ENCODE peak calls at places on chromosomes 4 and X, in six cellular contexts. G is endodermal cell, Z is tibial nerve, K is Panc1, Y is cardiac muscle cell, F is ovary. Q is an unnamed sample. For H3K4me1, the result is how much of the 10 kb centered on the place peaks cover.

GRCh38 chr4:56434599-56435000 is 815 bp downstream of the PPAT start:
- DNase-seq in G (no peak), Y (peak), F (no peak), Z (no peak), K (no peak), Q (peak)

GRCh38 chr4:78057600-78058560 is 757 bp downstream of the FRAS1 start:
- DNase-seq in F (peak), Z (peak), K (no peak), Y (peak), G (peak), Q (peak)

GRCh38 chr4:78568640-78569261 is 17.2 kb downstream of the ANXA3 start:
- DNase-seq in Y (no peak), K (no peak), G (no peak), F (no peak), Z (no peak), Q (no peak)

GRCh38 chrX:24282381-24283121 is 31.3 kb downstream of the SUPT20HL2 start:
- DNase-seq in G (peak), Y (peak), K (no peak), Z (no peak), F (no peak), Q (no peak)

GRCh38 chr4:127400736-127401346 is 231.9 kb upstream of the INTU start:
- DNase-seq in F (peak), Y (peak), G (peak), K (peak), Z (peak), Q (peak)

GRCh38 chrX:129577473-129577872 is 37.4 kb downstream of the OCRL start:
- DNase-seq in F (no peak), K (no peak), Y (no peak), G (no peak), Z (no peak), Q (peak)

GRCh38 chr4:53614616-53615015 is 23.3 kb upstream of the LNX1 start:
- DNase-seq in Y (no peak), F (no peak), K (no peak), G (peak), Z (no peak), Q (no peak)

GRCh38 chrX:10103023-10103422 is 53.8 kb upstream of the CLCN4 start:
- DNase-seq in Z (no peak), Y (no peak), F (no peak), K (no peak), G (no peak), Q (no peak)

GRCh38 chr4:145623831-145624230 is 4.6 kb downstream of the MMAA start:
- DNase-seq in Z (no peak), K (no peak), Y (no peak), F (no peak), G (no peak), Q (no peak)

GRCh38 chr4:5050520-5050955 is 742 bp upstream of the STK32B start:
- DNase-seq in G (peak), Y (peak), F (peak), Z (peak), K (no peak), Q (no peak)

GRCh38 chr4:64272432-64272831 is 136.8 kb downstream of the TECRL start:
- DNase-seq in Z (no peak), F (no peak), Y (no peak), K (no peak), G (no peak), Q (no peak)

GRCh38 chr4:38366451-38366850 is 297.5 kb upstream of the KLF3 start:
- DNase-seq in Z (no peak), Y (peak), K (no peak), F (no peak), G (no peak), Q (no peak)

GRCh38 chr4:15897577-15897976 is 41.0 kb downstream of the FGFBP1 start:
- DNase-seq in F (no peak), Z (no peak), G (peak), Y (no peak), K (no peak), Q (no peak)

GRCh38 chr4:112532267-112532666 is 16.3 kb upstream of the NEUROG2 start:
- DNase-seq in Z (no peak), F (no peak), Y (no peak), K (no peak), G (no peak), Q (no peak)

GRCh38 chr4:72377491-72378194 is 191.4 kb downstream of the ADAMTS3 start:
- DNase-seq in Y (no peak), G (no peak), F (no peak), K (no peak), Z (no peak), Q (no peak)

GRCh38 chr4:153428816-153429592 is 37.2 kb upstream of the TMEM131L start:
- DNase-seq in Y (no peak), K (no peak), G (no peak), F (no peak), Z (no peak), Q (no peak)

GRCh38 chr4:99652596-99653436 is 4.8 kb downstream of the C4orf54 start:
- DNase-seq in Y (no peak), F (no peak), K (no peak), Z (no peak), G (no peak), Q (no peak)

GRCh38 chrX:108834036-108834435 is 97.7 kb upstream of the IRS4 start:
- DNase-seq in Z (no peak), K (no peak), F (no peak), G (no peak), Y (no peak), Q (no peak)

GRCh38 chr4:5969777-5970176 is 48.5 kb downstream of the C4orf50 start:
- DNase-seq in K (no peak), F (no peak), Z (no peak), G (peak), Y (no peak), Q (no peak)

GRCh38 chr4:6071959-6072720 is 53.9 kb upstream of the C4orf50 start:
- DNase-seq in G (no peak), K (no peak), Y (no peak), Z (no peak), F (no peak), Q (no peak)

GRCh38 chr4:12924253-12924652 is 559.9 kb downstream of the RAB28 start:
- DNase-seq in F (no peak), Y (no peak), G (no peak), K (no peak), Z (no peak), Q (no peak)

GRCh38 chr4:103076777-103077347 is 301 bp upstream of the SLC9B2 start:
- DNase-seq in Y (no peak), K (no peak), F (no peak), Z (no peak), G (no peak), Q (no peak)

GRCh38 chrX:16770970-16771482 is 15.2 kb upstream of the TXLNG start:
- DNase-seq in K (no peak), Z (no peak), G (no peak), F (no peak), Y (no peak), Q (no peak)

GRCh38 chrX:65652098-65652497 is 15.4 kb upstream of the MSN start:
- DNase-seq in Y (no peak), G (no peak), F (no peak), Z (no peak), K (no peak), Q (no peak)

GRCh38 chrX:78514852-78515251 is 144.3 kb downstream of the RTL3 start:
- DNase-seq in Z (no peak), K (no peak), F (no peak), G (peak), Y (peak), Q (peak)

GRCh38 chr4:55980725-55981124 is 32.0 kb downstream of the CEP135 start:
- DNase-seq in Z (no peak), K (no peak), Y (no peak), G (no peak), F (no peak), Q (no peak)

GRCh38 chrX:74133156-74133796 is 170.7 kb upstream of the ZCCHC13 start:
- DNase-seq in Y (peak), F (no peak), K (peak), Z (no peak), G (peak), Q (no peak)

GRCh38 chr4:13454786-13455185 is 29.4 kb downstream of the RAB28 start:
- DNase-seq in F (no peak), G (no peak), K (no peak), Y (no peak), Z (no peak), Q (no peak)

GRCh38 chrX:7614616-7615015 is 228.4 kb upstream of the VCX start:
- DNase-seq in Y (peak), K (no peak), F (no peak), G (no peak), Z (no peak), Q (no peak)

GRCh38 chr4:159191989-159192388 is 89.1 kb downstream of the RAPGEF2 start:
- DNase-seq in F (no peak), G (peak), Z (no peak), K (no peak), Y (peak), Q (peak)

GRCh38 chr4:68581382-68582338 is 5.5 kb upstream of the UGT2B17 start:
- DNase-seq in Y (no peak), Z (no peak), F (no peak), G (no peak), K (no peak), Q (no peak)

GRCh38 chr4:173092003-173092402 is 76.6 kb upstream of the GALNT7 start:
- DNase-seq in Y (no peak), Z (no peak), F (no peak), K (no peak), G (no peak), Q (no peak)

GRCh38 chr4:18593297-18594002 is 571.9 kb upstream of the LCORL start:
- DNase-seq in G (peak), Y (peak), F (peak), K (peak), Z (peak), Q (peak)

GRCh38 chr4:10688022-10688421 is 3.5 kb upstream of the CLNK start:
- DNase-seq in Z (no peak), Y (no peak), K (no peak), G (no peak), F (no peak), Q (no peak)

GRCh38 chr4:5144384-5144783 is 93.1 kb downstream of the STK32B start:
- DNase-seq in Y (no peak), G (no peak), F (no peak), K (no peak), Z (no peak), Q (no peak)

GRCh38 chrX:22520128-22520828 is 247.6 kb downstream of the CBLL2 start:
- DNase-seq in F (no peak), Z (no peak), Y (no peak), G (no peak), K (no peak), Q (peak)

GRCh38 chrX:153438522-153438921 is 7.3 kb downstream of the TREX2 start:
- DNase-seq in Y (peak), G (no peak), K (no peak), Z (no peak), F (no peak), Q (no peak)

GRCh38 chrX:99549381-99549780 is 860.7 kb downstream of the PCDH19 start:
- DNase-seq in G (no peak), K (no peak), F (no peak), Z (no peak), Y (no peak), Q (no peak)

GRCh38 chr4:100016191-100016590 is 66.1 kb upstream of the H2AZ1 start:
- DNase-seq in K (no peak), Y (no peak), G (no peak), F (no peak), Z (no peak), Q (no peak)

GRCh38 chrX:95585321-95585720 is 1099.3 kb upstream of the DIAPH2 start:
- DNase-seq in Y (no peak), Z (no peak), K (no peak), F (no peak), G (no peak), Q (no peak)

GRCh38 chr4:40607224-40607623 is 22.4 kb downstream of the RBM47 start:
- DNase-seq in F (no peak), Z (no peak), K (no peak), Y (no peak), G (no peak), Q (no peak)
- H3K4me1 ChIP-seq in F (under half), Z (under half), K (under half), Y (under half), G (under half), Q (under half)

DNA sequence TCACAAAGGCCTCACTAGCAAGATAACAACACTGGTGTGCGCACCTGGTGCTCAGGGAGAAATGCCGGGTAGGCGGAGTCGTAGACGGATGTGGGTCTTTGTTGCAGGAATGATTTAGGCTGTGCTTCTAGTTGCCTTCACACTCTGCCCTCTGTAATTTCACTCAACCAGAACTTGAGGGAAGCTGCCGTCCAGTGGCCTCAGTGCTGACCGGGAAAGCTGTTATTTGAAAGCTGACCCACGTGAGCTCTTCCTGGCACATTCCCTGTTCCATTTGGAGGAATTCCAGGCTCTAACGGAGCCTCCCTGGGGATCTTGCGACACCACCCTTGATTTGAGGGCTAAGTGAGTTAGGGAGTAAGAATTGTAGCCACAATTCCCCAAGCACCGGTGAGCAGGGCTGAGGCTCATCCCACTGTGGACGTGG is 15.9 kb downstream of the SH3TC1 start:
- DNase-seq in K (no peak), Z (no peak), Y (peak), F (no peak), G (no peak), Q (no peak)
- H3K4me1 ChIP-seq in K (under half), Z (under half), Y (under half), F (under half), G (under half), Q (under half)

DNA sequence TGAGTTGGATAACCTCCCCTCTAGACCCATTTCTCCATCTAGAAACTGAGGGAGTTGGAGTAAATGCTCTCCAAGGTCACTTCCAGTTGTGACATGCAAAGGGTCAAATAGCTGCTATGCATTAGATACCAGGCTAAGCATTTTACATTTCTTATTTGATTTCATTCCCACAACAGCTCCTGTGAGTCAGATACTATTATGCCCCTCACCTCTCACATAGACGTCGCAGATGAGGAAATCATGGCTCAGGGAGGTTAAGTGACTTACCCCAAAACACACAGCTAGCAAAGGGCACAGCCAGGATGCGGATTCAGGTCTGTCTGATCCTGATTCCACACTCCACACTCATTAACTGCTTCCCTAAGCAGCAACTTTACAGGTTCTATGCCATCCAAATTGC is 57.7 kb downstream of the PRPS1 start:
- DNase-seq in K (no peak), G (peak), Z (no peak), F (no peak), Y (no peak), Q (no peak)
- H3K4me1 ChIP-seq in K (under half), G (under half), Z (under half), F (under half), Y (under half), Q (under half)

GRCh38 chrX:45806410-45807121 is 605.9 kb upstream of the DIPK2B start:
- DNase-seq in G (no peak), F (no peak), Z (no peak), K (no peak), Y (peak), Q (peak)
- H3K4me1 ChIP-seq in G (under half), F (under half), Z (under half), K (half or more), Y (under half), Q (under half)

GRCh38 chr4:139734201-139734874 is 68.7 kb downstream of the MGST2 start:
- DNase-seq in G (no peak), K (no peak), Z (no peak), Y (no peak), F (no peak), Q (peak)
- H3K4me1 ChIP-seq in G (under half), K (under half), Z (under half), Y (under half), F (under half), Q (under half)

DNA sequence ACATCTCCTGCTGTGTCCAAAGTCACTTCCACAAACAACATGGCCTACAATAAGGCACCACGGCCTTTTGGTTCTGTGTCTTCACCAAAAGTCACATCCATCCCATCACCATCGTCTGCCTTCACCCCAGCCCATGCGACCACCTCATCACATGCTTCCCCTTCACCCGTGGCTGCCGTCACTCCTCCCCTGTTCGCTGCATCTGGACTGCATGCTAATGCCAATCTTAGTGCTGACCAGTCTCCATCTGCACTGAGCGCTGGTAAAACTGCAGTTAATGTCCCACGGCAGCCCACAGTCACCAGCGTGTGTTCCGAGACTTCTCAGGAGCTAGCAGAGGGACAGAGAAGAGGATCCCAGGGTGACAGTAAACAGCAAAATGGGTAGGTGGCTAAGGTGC is 123.9 kb downstream of the PDLIM5 start:
- DNase-seq in G (peak), Y (no peak), F (no peak), Z (no peak), K (no peak), Q (no peak)
- H3K4me1 ChIP-seq in G (under half), Y (under half), F (under half), Z (under half), K (under half), Q (under half)

DNA sequence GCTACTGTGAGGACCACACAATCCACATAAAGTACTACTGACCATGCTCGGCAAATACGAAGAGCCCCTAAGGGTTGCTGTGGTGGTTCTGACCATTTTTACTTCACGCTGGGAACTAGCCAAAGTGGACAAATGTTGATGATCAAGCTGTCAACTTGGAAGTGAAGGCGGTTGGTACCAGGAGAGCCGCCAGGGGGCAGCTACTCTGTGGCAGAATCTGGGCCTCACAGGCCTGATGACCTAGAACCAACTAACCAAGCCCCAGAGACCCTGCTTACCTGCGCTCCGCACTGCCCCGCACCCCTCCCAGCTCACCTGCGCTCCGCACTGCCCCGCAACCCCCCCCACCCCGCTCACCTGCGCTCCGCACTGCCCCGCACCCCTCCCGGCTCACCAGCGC is 5.6 kb downstream of the GAK start:
- DNase-seq in K (no peak), Z (no peak), F (no peak), Y (peak), G (peak), Q (no peak)
- H3K4me1 ChIP-seq in K (under half), Z (half or more), F (under half), Y (under half), G (under half), Q (under half)

GRCh38 chr4:125420499-125420898 is 105.7 kb downstream of the FAT4 start:
- DNase-seq in G (no peak), Y (peak), K (no peak), Z (no peak), F (no peak), Q (no peak)

GRCh38 chr4:125421547-125421946 is 106.8 kb downstream of the FAT4 start:
- DNase-seq in Z (no peak), Y (no peak), F (no peak), G (no peak), K (no peak), Q (no peak)

GRCh38 chr4:125428832-125429231 is 114.1 kb downstream of the FAT4 start:
- DNase-seq in G (no peak), Z (no peak), K (no peak), Y (no peak), F (no peak), Q (no peak)

DNA sequence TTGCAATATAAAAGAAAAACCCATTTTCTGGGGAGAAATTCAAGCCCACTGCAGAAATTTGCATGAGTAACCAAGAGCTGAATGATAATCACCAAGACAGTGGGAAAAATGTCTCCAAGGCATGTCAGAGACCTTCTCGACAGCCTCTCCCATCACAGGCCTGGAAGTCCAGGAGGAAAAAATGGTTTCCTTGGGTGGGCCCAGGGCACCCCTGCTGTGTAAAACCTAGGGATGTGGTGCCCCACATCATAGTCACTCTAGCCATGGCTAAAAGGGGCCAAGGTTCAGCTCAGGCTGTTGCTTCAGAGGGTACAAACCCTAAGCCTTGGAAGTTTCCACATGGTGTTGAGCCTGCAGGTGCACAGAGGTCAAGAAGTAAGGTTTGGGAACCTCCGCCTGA is 108.4 kb downstream of the FAT4 start:
- DNase-seq in G (no peak), Z (no peak), Y (no peak), K (no peak), F (no peak), Q (no peak)
- H3K4me1 ChIP-seq in G (under half), Z (under half), Y (under half), K (under half), F (under half), Q (under half)

Q was measured in foreskin keratinocyte.